ENCODE peak calls at places on chromosome 1, in four cellular contexts. Y is GM12878, B is HepG2, C is K562. I is an unnamed sample.

GRCh38 chr1:15273274-15273673 is 26.3 kb downstream of the FHAD1 start:
- DNase-seq in Y (no peak), B (no peak), C (no peak), I (no peak)

GRCh38 chr1:61318319-61319125 is 236.2 kb downstream of the NFIA start:
- DNase-seq in Y (peak), B (no peak), C (no peak), I (peak)

GRCh38 chr1:209761021-209761635 is 5.3 kb downstream of the TRAF3IP3 start:
- DNase-seq in Y (no peak), B (no peak), C (no peak), I (no peak)

GRCh38 chr1:14742181-14742980 is 143.9 kb downstream of the KAZN start:
- DNase-seq in Y (no peak), B (peak), C (no peak), I (no peak)

GRCh38 chr1:34328281-34328680 is 151.6 kb downstream of the C1orf94 start:
- DNase-seq in Y (no peak), B (no peak), C (no peak), I (no peak)

GRCh38 chr1:63674238-63674864 is 81.1 kb downstream of the PGM1 start:
- DNase-seq in Y (no peak), B (peak), C (peak), I (peak)

GRCh38 chr1:214970016-214970415 is 112.5 kb upstream of the KCNK2 start:
- DNase-seq in Y (no peak), B (no peak), C (no peak), I (no peak)

GRCh38 chr1:94783342-94784264 is 36.6 kb upstream of the SLC44A3 start:
- DNase-seq in Y (no peak), B (no peak), C (no peak), I (peak)

GRCh38 chr1:20981903-20982695 is 194.6 kb downstream of the EIF4G3 start:
- DNase-seq in Y (no peak), B (peak), C (no peak), I (no peak)

GRCh38 chr1:22930235-22930912 is 42.3 kb downstream of the LACTBL1 start:
- DNase-seq in Y (no peak), B (peak), C (peak), I (peak)

GRCh38 chr1:235820059-235820458 is 46.6 kb downstream of the LYST start:
- DNase-seq in Y (no peak), B (peak), C (no peak), I (no peak)

GRCh38 chr1:81824759-81825158 is 24.0 kb downstream of the ADGRL2 start:
- DNase-seq in Y (no peak), B (no peak), C (no peak), I (no peak)

GRCh38 chr1:68961143-68961542 is 464.3 kb upstream of the DEPDC1 start:
- DNase-seq in Y (no peak), B (no peak), C (no peak), I (no peak)

GRCh38 chr1:198563578-198563977 is 23.1 kb upstream of the ATP6V1G3 start:
- DNase-seq in Y (no peak), B (no peak), C (no peak), I (no peak)

GRCh38 chr1:223423641-223424233 is 30.5 kb downstream of the CCDC185 start:
- DNase-seq in Y (no peak), B (no peak), C (no peak), I (no peak)

GRCh38 chr1:116486424-116486823 is 84.4 kb downstream of the CD58 start:
- DNase-seq in Y (no peak), B (no peak), C (no peak), I (no peak)

GRCh38 chr1:76303348-76303712 is 228.8 kb downstream of the ST6GALNAC3 start:
- DNase-seq in Y (no peak), B (no peak), C (no peak), I (no peak)

GRCh38 chr1:40784141-40784770 is 669 bp downstream of the KCNQ4 start:
- DNase-seq in Y (no peak), B (no peak), C (peak), I (peak)

GRCh38 chr1:233364695-233365539 is 37.4 kb downstream of the MAP3K21 start:
- DNase-seq in Y (no peak), B (no peak), C (peak), I (no peak)

GRCh38 chr1:32303997-32304622 is 12.2 kb downstream of the HDAC1 start:
- DNase-seq in Y (no peak), B (no peak), C (no peak), I (no peak)

GRCh38 chr1:84619383-84620093 is 45.3 kb upstream of the CTBS start:
- DNase-seq in Y (no peak), B (peak), C (no peak), I (peak)

GRCh38 chr1:36306902-36307456 is 811 bp downstream of the SH3D21 start:
- DNase-seq in Y (peak), B (peak), C (peak), I (peak)

GRCh38 chr1:13801232-13801631 is 101.2 kb downstream of the PRDM2 start:
- DNase-seq in Y (no peak), B (no peak), C (no peak), I (no peak)

GRCh38 chr1:68331117-68331865 is 99.0 kb upstream of the WLS start:
- DNase-seq in Y (no peak), B (no peak), C (no peak), I (no peak)

GRCh38 chr1:181113061-181113695 is 24.7 kb downstream of the IER5 start:
- DNase-seq in Y (no peak), B (peak), C (peak), I (no peak)

GRCh38 chr1:99441234-99442095 is 177.2 kb downstream of the PLPPR4 start:
- DNase-seq in Y (no peak), B (no peak), C (no peak), I (no peak)

GRCh38 chr1:160163612-160164011 is 12.2 kb downstream of the ATP1A4 start:
- DNase-seq in Y (no peak), B (peak), C (no peak), I (no peak)

GRCh38 chr1:43227138-43227836 is 42.5 kb upstream of the TMEM125 start:
- DNase-seq in Y (peak), B (peak), C (peak), I (peak)

GRCh38 chr1:112256413-112256812 is 139.6 kb upstream of the CTTNBP2NL start:
- DNase-seq in Y (no peak), B (no peak), C (no peak), I (no peak)

GRCh38 chr1:221712776-221713431 is 29.0 kb downstream of the DUSP10 start:
- DNase-seq in Y (peak), B (no peak), C (no peak), I (no peak)

GRCh38 chr1:66831529-66832239 is 30.6 kb upstream of the INSL5 start:
- DNase-seq in Y (no peak), B (no peak), C (no peak), I (no peak)

GRCh38 chr1:97038410-97038809 is 316.8 kb downstream of the PTBP2 start:
- DNase-seq in Y (no peak), B (no peak), C (no peak), I (no peak)

GRCh38 chr1:69221492-69221990 is 346.2 kb upstream of the LRRC7 start:
- DNase-seq in Y (no peak), B (no peak), C (no peak), I (peak)

GRCh38 chr1:117084231-117084630 is 24.1 kb downstream of the TTF2 start:
- DNase-seq in Y (no peak), B (no peak), C (no peak), I (no peak)

GRCh38 chr1:156814571-156815260 is 1.9 kb downstream of the SH2D2A start:
- DNase-seq in Y (no peak), B (no peak), C (no peak), I (no peak)

GRCh38 chr1:164320780-164321683 is 238.0 kb upstream of the PBX1 start:
- DNase-seq in Y (no peak), B (no peak), C (no peak), I (no peak)

GRCh38 chr1:226643701-226644540 is 95.2 kb downstream of the ITPKB start:
- DNase-seq in Y (peak), B (no peak), C (no peak), I (no peak)
- TF ChIP-seq BHLHE40 in Y (no peak), B (no peak), C (no peak), I (no peak)

GRCh38 chr1:28067523-28068090 is 20.8 kb downstream of the EYA3 start:
- DNase-seq in Y (no peak), B (no peak), C (no peak), I (no peak)
- TF ChIP-seq TARDBP in Y (no peak), B (no peak), C (no peak), I (no peak)

GRCh38 chr1:102089791-102090190 is 93.1 kb upstream of the OLFM3 start:
- DNase-seq in Y (no peak), B (no peak), C (no peak), I (no peak)

GRCh38 chr1:102084771-102085535 is 88.2 kb upstream of the OLFM3 start:
- DNase-seq in Y (no peak), B (no peak), C (no peak), I (no peak)

GRCh38 chr1:102083186-102083585 is 86.5 kb upstream of the OLFM3 start:
- DNase-seq in Y (no peak), B (no peak), C (no peak), I (no peak)

DNA sequence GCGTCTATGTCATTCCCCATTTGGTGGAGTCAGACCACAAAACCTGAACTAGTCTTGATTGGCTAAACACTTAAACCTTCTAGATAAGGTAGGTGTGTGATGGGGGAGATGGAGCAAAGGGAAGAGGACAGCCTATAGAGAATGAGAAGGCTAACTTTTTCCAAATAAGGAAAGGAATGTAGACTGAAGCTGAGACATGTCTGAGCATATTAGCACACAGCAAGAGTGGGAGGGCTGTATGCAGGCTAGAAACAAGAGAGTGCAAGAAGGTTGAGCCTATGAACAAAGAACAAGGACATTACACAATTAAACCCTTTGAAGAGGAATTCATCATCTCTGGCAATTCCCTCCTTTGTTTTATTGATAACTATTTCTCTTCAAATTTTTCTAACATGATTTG is 89.2 kb upstream of the OLFM3 start:
- DNase-seq in Y (no peak), B (no peak), C (no peak), I (no peak)
- TF ChIP-seq BHLHE40 in Y (no peak), B (no peak), C (no peak), I (no peak)

GRCh38 chr1:8015036-8015808 is 10.9 kb downstream of the ERRFI1 start:
- DNase-seq in Y (peak), B (peak), C (peak), I (peak)
- TF ChIP-seq TARDBP in Y (no peak), B (no peak), C (no peak), I (no peak)

GRCh38 chr1:56330400-56331026 is 248.8 kb downstream of the PLPP3 start:
- DNase-seq in Y (peak), B (peak), C (no peak), I (no peak)
- TF ChIP-seq BHLHE40 in Y (no peak), B (no peak), C (no peak), I (no peak)

GRCh38 chr1:110708968-110709367 is 34.2 kb upstream of the KCNA3 start:
- DNase-seq in Y (no peak), B (no peak), C (no peak), I (no peak)

GRCh38 chr1:110718452-110718851 is 43.7 kb upstream of the KCNA3 start:
- DNase-seq in Y (no peak), B (no peak), C (no peak), I (no peak)

GRCh38 chr1:110719908-110720307 is 45.2 kb upstream of the KCNA3 start:
- DNase-seq in Y (no peak), B (peak), C (no peak), I (no peak)

GRCh38 chr1:110714419-110715107 is 39.8 kb upstream of the KCNA3 start:
- DNase-seq in Y (no peak), B (no peak), C (no peak), I (no peak)
- TF ChIP-seq TARDBP in Y (no peak), B (no peak), C (no peak), I (no peak)

I was measured in HEK293T.